ENCODE peak calls at places on chromosome 15, in seven cellular contexts. X, G, N, Y, F, H and O are unnamed samples.

GRCh38 chr15:62591842-62592838 is 427.1 kb upstream of the C2CD4B start:
- DNase-seq in X (no peak), G (no peak), N (peak), Y (no peak), F (peak), H (no peak), O (no peak)

GRCh38 chr15:70508561-70509281 is 254.6 kb downstream of the UACA start:
- DNase-seq in X (peak), G (no peak), N (peak), Y (no peak), F (peak), H (peak), O (no peak)

GRCh38 chr15:63726491-63726890 is 107.3 kb downstream of the HERC1 start:
- DNase-seq in X (no peak), G (no peak), N (no peak), Y (no peak), F (peak), H (no peak), O (no peak)

GRCh38 chr15:70474682-70475438 is 288.5 kb downstream of the UACA start:
- DNase-seq in X (peak), G (no peak), N (peak), Y (peak), F (peak), H (peak), O (no peak)

GRCh38 chr15:66566963-66567531 is 1.2 kb upstream of the LCTL start:
- DNase-seq in X (peak), G (peak), N (peak), Y (no peak), F (peak), H (peak), O (peak)

GRCh38 chr15:84981711-84982300 is at the start of gene PDE8A:
- DNase-seq in X (peak), G (no peak), N (peak), Y (peak), F (peak), H (peak), O (peak)

GRCh38 chr15:28969511-28970085 is 83.8 kb downstream of the APBA2 start:
- DNase-seq in X (no peak), G (no peak), N (no peak), Y (no peak), F (no peak), H (no peak), O (no peak)

GRCh38 chr15:56760186-56760585 is 26.9 kb upstream of the ZNF280D start:
- DNase-seq in X (peak), G (no peak), N (peak), Y (no peak), F (peak), H (no peak), O (no peak)

GRCh38 chr15:59371458-59372351 is 966 bp downstream of the MYO1E start:
- DNase-seq in X (peak), G (peak), N (peak), Y (peak), F (no peak), H (no peak), O (no peak)

GRCh38 chr15:68372291-68372811 is 59.6 kb downstream of the ITGA11 start:
- DNase-seq in X (peak), G (no peak), N (peak), Y (no peak), F (no peak), H (no peak), O (no peak)

GRCh38 chr15:35038655-35039534 is 46.2 kb downstream of the NANOGP8 start:
- DNase-seq in X (peak), G (no peak), N (peak), Y (no peak), F (peak), H (peak), O (no peak)

GRCh38 chr15:51768018-51768417 is 16.6 kb downstream of the TMOD2 start:
- DNase-seq in X (no peak), G (no peak), N (no peak), Y (no peak), F (no peak), H (no peak), O (no peak)

DNA sequence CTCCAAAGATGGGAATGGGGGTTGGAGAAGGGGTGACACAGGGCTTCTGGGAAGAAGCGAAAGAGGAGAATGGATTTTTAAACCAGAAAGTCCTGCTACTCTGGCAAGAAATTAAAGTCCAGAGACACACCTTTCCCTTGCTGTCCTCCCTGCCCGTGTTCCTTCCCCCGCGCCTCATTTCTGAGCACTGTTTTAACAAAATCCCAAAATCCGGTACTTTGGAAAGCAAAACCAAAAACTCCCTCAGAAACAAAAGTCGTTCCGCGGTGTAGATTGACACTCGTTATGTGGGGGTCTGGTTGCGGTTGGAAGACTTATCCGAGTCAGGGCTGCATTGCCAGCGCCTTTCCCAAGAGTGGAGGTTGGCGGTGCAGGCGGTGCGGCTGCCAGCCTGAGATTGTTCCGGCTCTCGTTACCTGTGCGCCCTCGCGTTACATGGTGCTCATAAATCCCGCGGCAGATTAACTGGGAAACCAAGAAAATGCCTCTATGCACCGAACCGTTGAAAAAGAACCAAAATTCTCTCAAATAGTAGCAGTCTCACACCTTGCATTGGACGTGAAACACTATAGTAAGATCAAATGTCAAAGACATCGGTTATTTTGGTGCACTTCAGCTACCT is 217.8 kb downstream of the MEIS2 start:
- DNase-seq in X (peak), G (no peak), N (peak), Y (no peak), F (peak), H (no peak), O (peak)
- H3K4me3 ChIP-seq in X (no peak), G (peak), N (peak), Y (no peak), F (peak), H (peak), O (no peak)

DNA sequence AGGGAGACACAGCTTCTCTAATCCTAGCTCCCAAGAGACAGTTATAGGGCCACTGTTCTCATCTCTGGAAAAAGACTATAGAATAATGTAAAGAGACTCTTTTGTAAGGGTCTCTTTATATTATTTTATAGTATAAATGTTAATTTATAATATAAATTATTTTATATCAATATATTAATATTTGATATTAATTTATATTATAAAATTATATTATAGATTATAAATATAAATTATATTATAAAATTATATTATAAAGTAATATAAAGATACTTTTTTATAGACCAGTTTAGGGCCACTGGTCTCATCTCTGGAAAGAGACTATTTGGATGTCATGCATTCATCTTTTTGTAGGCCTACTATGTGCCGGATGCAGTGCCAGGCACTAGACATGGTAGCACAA is 53.9 kb downstream of the SV2B start:
- DNase-seq in X (no peak), G (no peak), N (no peak), Y (no peak), F (no peak), H (no peak), O (no peak)
- H3K4me3 ChIP-seq in X (no peak), G (no peak), N (no peak), Y (no peak), F (no peak), H (no peak), O (no peak)

GRCh38 chr15:48330855-48331795 is at the start of gene DUT:
- DNase-seq in X (peak), G (peak), N (peak), Y (peak), F (peak), H (peak), O (peak)

GRCh38 chr15:48334260-48334659 is 3.0 kb downstream of the DUT start:
- DNase-seq in X (no peak), G (no peak), N (peak), Y (no peak), F (no peak), H (no peak), O (no peak)

GRCh38 chr15:48333553-48333952 is 2.3 kb downstream of the DUT start:
- DNase-seq in X (no peak), G (no peak), N (no peak), Y (no peak), F (no peak), H (no peak), O (no peak)

GRCh38 chr15:48331796-48332641 is 790 bp downstream of the DUT start:
- DNase-seq in X (peak), G (peak), N (peak), Y (peak), F (no peak), H (no peak), O (no peak)

DNA sequence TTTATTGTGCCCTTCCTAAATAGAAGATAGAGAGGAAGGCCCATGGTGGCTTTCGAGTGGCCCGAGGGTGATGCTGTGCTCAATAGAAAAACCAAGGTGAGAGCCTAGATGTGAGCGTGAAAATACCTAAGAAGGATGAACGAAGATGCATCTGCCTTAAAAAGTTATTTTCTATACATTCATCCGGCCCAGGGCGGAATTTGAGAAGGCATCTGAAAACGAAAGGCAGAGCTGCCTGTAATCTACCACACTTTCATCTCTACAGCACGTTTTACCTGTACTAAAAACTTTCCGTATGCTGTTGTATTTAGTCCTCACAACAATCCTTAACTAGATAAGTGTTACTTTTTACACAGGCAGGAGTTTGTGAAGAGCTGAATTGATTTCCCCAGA is 1.4 kb downstream of the DUT start:
- DNase-seq in X (no peak), G (no peak), N (no peak), Y (no peak), F (no peak), H (no peak), O (no peak)
- H3K4me3 ChIP-seq in X (peak), G (peak), N (peak), Y (peak), F (peak), H (peak), O (peak)

GRCh38 chr15:95292790-95293450 is 1037.6 kb upstream of the NR2F2 start:
- DNase-seq in X (peak), G (peak), N (peak), Y (no peak), F (no peak), H (no peak), O (no peak)
- H3K4me3 ChIP-seq in X (no peak), G (no peak), N (no peak), Y (no peak), F (no peak), H (peak), O (no peak)

GRCh38 chr15:36880913-36881290 is 219.4 kb downstream of the MEIS2 start:
- DNase-seq in X (no peak), G (no peak), N (no peak), Y (no peak), F (no peak), H (no peak), O (no peak)

GRCh38 chr15:36884404-36885335 is 215.7 kb downstream of the MEIS2 start:
- DNase-seq in X (no peak), G (no peak), N (no peak), Y (no peak), F (no peak), H (no peak), O (peak)

GRCh38 chr15:36885709-36886108 is 214.6 kb downstream of the MEIS2 start:
- DNase-seq in X (no peak), G (no peak), N (no peak), Y (no peak), F (no peak), H (no peak), O (no peak)

GRCh38 chr15:36886135-36887011 is 214.0 kb downstream of the MEIS2 start:
- DNase-seq in X (no peak), G (no peak), N (no peak), Y (no peak), F (no peak), H (no peak), O (no peak)

GRCh38 chr15:36883705-36884355 is 216.5 kb downstream of the MEIS2 start:
- DNase-seq in X (peak), G (peak), N (peak), Y (peak), F (peak), H (peak), O (peak)
- H3K4me3 ChIP-seq in X (no peak), G (peak), N (no peak), Y (no peak), F (peak), H (peak), O (no peak)